ENCODE peak calls at places on chromosome 13, in four cellular contexts. One of them, this sample, is unnamed. For H3K36me3, the result is how much of the 10 kb centered on the place peaks cover.

GRCh38 chr13:72255908-72256307 is 388.9 kb upstream of the DACH1 start:
- DNase-seq in mesendoderm: peak
- DNase-seq in DND-41: no peak
- DNase-seq in pancreas: peak
- DNase-seq in this sample: no peak

GRCh38 chr13:42880241-42880640 is 98.9 kb downstream of the FAM216B start:
- DNase-seq in mesendoderm: no peak
- DNase-seq in DND-41: no peak
- DNase-seq in pancreas: no peak
- DNase-seq in this sample: no peak

GRCh38 chr13:111228262-111229144 is 91.9 kb upstream of the TEX29 start:
- DNase-seq in mesendoderm: peak
- DNase-seq in DND-41: no peak
- DNase-seq in pancreas: no peak
- DNase-seq in this sample: no peak

GRCh38 chr13:75318138-75318833 is 163.7 kb downstream of the TBC1D4 start:
- DNase-seq in mesendoderm: no peak
- DNase-seq in DND-41: no peak
- DNase-seq in pancreas: no peak
- DNase-seq in this sample: no peak

GRCh38 chr13:67061750-67062149 is 168.4 kb downstream of the PCDH9 start:
- DNase-seq in mesendoderm: peak
- DNase-seq in DND-41: no peak
- DNase-seq in pancreas: no peak
- DNase-seq in this sample: no peak

GRCh38 chr13:45367358-45367757 is 26.4 kb upstream of the TPT1 start:
- DNase-seq in mesendoderm: peak
- DNase-seq in DND-41: peak
- DNase-seq in pancreas: peak
- DNase-seq in this sample: peak

GRCh38 chr13:39106216-39106995 is 68.2 kb downstream of the NHLRC3 start:
- DNase-seq in mesendoderm: no peak
- DNase-seq in DND-41: no peak
- DNase-seq in pancreas: no peak
- DNase-seq in this sample: no peak

GRCh38 chr13:23467048-23467931 is 33.8 kb upstream of the SACS start:
- DNase-seq in mesendoderm: no peak
- DNase-seq in DND-41: no peak
- DNase-seq in pancreas: no peak
- DNase-seq in this sample: no peak

GRCh38 chr13:49386664-49387063 is 57.2 kb downstream of the CAB39L start:
- DNase-seq in mesendoderm: no peak
- DNase-seq in DND-41: no peak
- DNase-seq in pancreas: no peak
- DNase-seq in this sample: no peak

GRCh38 chr13:50866817-50867640 is 23.5 kb upstream of the DLEU7 start:
- DNase-seq in mesendoderm: no peak
- DNase-seq in DND-41: no peak
- DNase-seq in pancreas: no peak
- DNase-seq in this sample: no peak

GRCh38 chr13:43757266-43757665 is 29.5 kb downstream of the ENOX1 start:
- DNase-seq in mesendoderm: no peak
- DNase-seq in DND-41: no peak
- DNase-seq in pancreas: no peak
- DNase-seq in this sample: no peak

GRCh38 chr13:27967736-27968315 is 1.3 kb downstream of the CDX2 start:
- DNase-seq in mesendoderm: peak
- DNase-seq in DND-41: no peak
- DNase-seq in pancreas: no peak
- DNase-seq in this sample: no peak

GRCh38 chr13:32330438-32330837 is 15.1 kb downstream of the BRCA2 start:
- DNase-seq in mesendoderm: no peak
- DNase-seq in DND-41: no peak
- DNase-seq in pancreas: no peak
- DNase-seq in this sample: no peak

GRCh38 chr13:99756281-99756680 is 215.3 kb downstream of the ZIC5 start:
- DNase-seq in mesendoderm: peak
- DNase-seq in DND-41: no peak
- DNase-seq in pancreas: no peak
- DNase-seq in this sample: no peak

GRCh38 chr13:59034198-59034597 is 1129.5 kb downstream of the DIAPH3 start:
- DNase-seq in mesendoderm: peak
- DNase-seq in DND-41: no peak
- DNase-seq in pancreas: no peak
- DNase-seq in this sample: no peak

GRCh38 chr13:105709181-105709580 is 826.3 kb downstream of the EFNB2 start:
- DNase-seq in mesendoderm: no peak
- DNase-seq in DND-41: no peak
- DNase-seq in pancreas: no peak
- DNase-seq in this sample: no peak

GRCh38 chr13:48160879-48161278 is 66.0 kb upstream of the MED4 start:
- DNase-seq in mesendoderm: no peak
- DNase-seq in DND-41: no peak
- DNase-seq in pancreas: no peak
- DNase-seq in this sample: no peak

GRCh38 chr13:95117092-95117491 is 184.2 kb downstream of the ABCC4 start:
- DNase-seq in mesendoderm: no peak
- DNase-seq in DND-41: no peak
- DNase-seq in pancreas: no peak
- DNase-seq in this sample: no peak

GRCh38 chr13:42272776-42273175 is 824 bp downstream of the AKAP11 start:
- DNase-seq in mesendoderm: no peak
- DNase-seq in DND-41: no peak
- DNase-seq in pancreas: no peak
- DNase-seq in this sample: no peak

GRCh38 chr13:77415253-77416127 is 88.6 kb upstream of the MYCBP2 start:
- DNase-seq in mesendoderm: no peak
- DNase-seq in DND-41: no peak
- DNase-seq in pancreas: no peak
- DNase-seq in this sample: no peak

GRCh38 chr13:42720116-42720857 is 61.1 kb upstream of the FAM216B start:
- DNase-seq in mesendoderm: peak
- DNase-seq in DND-41: no peak
- DNase-seq in pancreas: peak
- DNase-seq in this sample: no peak

GRCh38 chr13:27853871-27854270 is 61.6 kb downstream of the GSX1 start:
- DNase-seq in mesendoderm: no peak
- DNase-seq in DND-41: no peak
- DNase-seq in pancreas: no peak
- DNase-seq in this sample: no peak

GRCh38 chr13:45315520-45316167 is 25.3 kb downstream of the TPT1 start:
- DNase-seq in mesendoderm: no peak
- DNase-seq in DND-41: no peak
- DNase-seq in pancreas: no peak
- DNase-seq in this sample: no peak

GRCh38 chr13:110250258-110250891 is 56.6 kb downstream of the COL4A1 start:
- DNase-seq in mesendoderm: no peak
- DNase-seq in DND-41: no peak
- DNase-seq in pancreas: peak
- DNase-seq in this sample: no peak

GRCh38 chr13:97324115-97324514 is 102.0 kb downstream of the MBNL2 start:
- DNase-seq in mesendoderm: no peak
- DNase-seq in DND-41: no peak
- DNase-seq in pancreas: no peak
- DNase-seq in this sample: no peak

GRCh38 chr13:25871389-25872125 is 180.3 kb downstream of the SHISA2 start:
- DNase-seq in mesendoderm: no peak
- DNase-seq in DND-41: no peak
- DNase-seq in pancreas: no peak
- DNase-seq in this sample: no peak

GRCh38 chr13:114128624-114129522 is 3.5 kb downstream of the RASA3 start:
- DNase-seq in mesendoderm: no peak
- DNase-seq in DND-41: peak
- DNase-seq in pancreas: peak
- DNase-seq in this sample: peak

GRCh38 chr13:114128348-114128623 is 4.1 kb downstream of the RASA3 start:
- DNase-seq in mesendoderm: no peak
- DNase-seq in DND-41: no peak
- DNase-seq in pancreas: no peak
- DNase-seq in this sample: no peak

GRCh38 chr13:114130708-114131580 is 1.5 kb downstream of the RASA3 start:
- DNase-seq in mesendoderm: peak
- DNase-seq in DND-41: peak
- DNase-seq in pancreas: no peak
- DNase-seq in this sample: peak

GRCh38 chr13:114130131-114130707 is 2.2 kb downstream of the RASA3 start:
- DNase-seq in mesendoderm: no peak
- DNase-seq in DND-41: no peak
- DNase-seq in pancreas: no peak
- DNase-seq in this sample: no peak

GRCh38 chr13:114129649-114130062 is 2.8 kb downstream of the RASA3 start:
- DNase-seq in mesendoderm: no peak
- DNase-seq in DND-41: peak
- DNase-seq in pancreas: no peak
- DNase-seq in this sample: peak
- H3K4me3 ChIP-seq in mesendoderm: no peak
- H3K4me3 ChIP-seq in DND-41: peak
- H3K4me3 ChIP-seq in pancreas: no peak
- H3K4me3 ChIP-seq in this sample: peak

GRCh38 chr13:21434588-21434987 is 24.5 kb downstream of the ZDHHC20 start:
- DNase-seq in mesendoderm: no peak
- DNase-seq in DND-41: no peak
- DNase-seq in pancreas: no peak
- DNase-seq in this sample: no peak

GRCh38 chr13:21435710-21436151 is 23.4 kb downstream of the ZDHHC20 start:
- DNase-seq in mesendoderm: peak
- DNase-seq in DND-41: no peak
- DNase-seq in pancreas: peak
- DNase-seq in this sample: peak

GRCh38 chr13:21436582-21436981 is 22.5 kb downstream of the ZDHHC20 start:
- DNase-seq in mesendoderm: no peak
- DNase-seq in DND-41: no peak
- DNase-seq in pancreas: no peak
- DNase-seq in this sample: no peak

GRCh38 chr13:21435231-21435630 is 23.9 kb downstream of the ZDHHC20 start:
- DNase-seq in mesendoderm: no peak
- DNase-seq in DND-41: no peak
- DNase-seq in pancreas: no peak
- DNase-seq in this sample: no peak
- H3K27ac ChIP-seq in mesendoderm: no peak
- H3K27ac ChIP-seq in DND-41: no peak
- H3K27ac ChIP-seq in pancreas: peak
- H3K27ac ChIP-seq in this sample: no peak

GRCh38 chr13:113322890-113323651 is 26.0 kb downstream of the LAMP1 start:
- DNase-seq in mesendoderm: no peak
- DNase-seq in DND-41: no peak
- DNase-seq in pancreas: no peak
- DNase-seq in this sample: no peak

GRCh38 chr13:113322043-113322461 is 25.0 kb downstream of the LAMP1 start:
- DNase-seq in mesendoderm: no peak
- DNase-seq in DND-41: no peak
- DNase-seq in pancreas: no peak
- DNase-seq in this sample: no peak

GRCh38 chr13:113319371-113319770 is 22.3 kb downstream of the LAMP1 start:
- DNase-seq in mesendoderm: no peak
- DNase-seq in DND-41: no peak
- DNase-seq in pancreas: no peak
- DNase-seq in this sample: no peak

GRCh38 chr13:113320226-113320875 is 23.3 kb downstream of the LAMP1 start:
- DNase-seq in mesendoderm: no peak
- DNase-seq in DND-41: no peak
- DNase-seq in pancreas: no peak
- DNase-seq in this sample: no peak

GRCh38 chr13:113321546-113321945 is 24.5 kb downstream of the LAMP1 start:
- DNase-seq in mesendoderm: no peak
- DNase-seq in DND-41: no peak
- DNase-seq in pancreas: no peak
- DNase-seq in this sample: no peak
- H3K36me3 ChIP-seq in mesendoderm: under half
- H3K36me3 ChIP-seq in DND-41: half or more
- H3K36me3 ChIP-seq in pancreas: under half
- H3K36me3 ChIP-seq in this sample: half or more

GRCh38 chr13:98476538-98476966 is 100.4 kb downstream of the STK24 start:
- DNase-seq in mesendoderm: peak
- DNase-seq in DND-41: peak
- DNase-seq in pancreas: peak
- DNase-seq in this sample: peak
- H3K4me3 ChIP-seq in mesendoderm: no peak
- H3K4me3 ChIP-seq in DND-41: peak
- H3K4me3 ChIP-seq in pancreas: no peak
- H3K4me3 ChIP-seq in this sample: peak

This sample was measured in CD4-positive, alpha-beta memory T cell.